ENCODE peak calls at places on chromosomes 16 and 17, in seven cellular contexts. X, W, M, O, J, N and I are unnamed samples.

GRCh38 chr16:85190572-85190971 is 78.3 kb upstream of the CIBAR2 start:
- DNase-seq in M (no peak), X (no peak), W (no peak), O (no peak), N (no peak), J (no peak), I (no peak)

GRCh38 chr16:73025111-73025505 is 22.8 kb downstream of the ZFHX3 start:
- DNase-seq in O (no peak), X (peak; percentile 74), J (no peak), M (no peak), W (no peak), N (no peak), I (no peak)

GRCh38 chr16:67026570-67026969 is 2.4 kb upstream of the CBFB start:
- DNase-seq in X (peak; percentile 34), J (no peak), W (no peak), O (peak; percentile 12), M (no peak), N (no peak), I (no peak)

GRCh38 chr17:78049609-78050008 is 78.9 kb downstream of the TMC6 start:
- DNase-seq in M (no peak), X (no peak), J (no peak), W (no peak), O (no peak), N (no peak), I (no peak)

GRCh38 chr17:78241277-78242023 is 10.0 kb downstream of the TMEM235 start:
- DNase-seq in O (no peak), J (no peak), M (peak; percentile 96), W (no peak), X (no peak), N (no peak), I (peak; percentile 22)

GRCh38 chr17:42530952-42531454 is 5.0 kb upstream of the NAGLU start:
- DNase-seq in J (no peak), O (no peak), X (no peak), N (no peak), W (no peak), M (peak; percentile 99), I (no peak)

GRCh38 chr16:88344411-88345030 is 38.2 kb upstream of the ZNF469 start:
- DNase-seq in X (no peak), O (no peak), M (no peak), W (no peak), N (no peak), J (no peak), I (no peak)

GRCh38 chr17:82399601-82400101 is 18.5 kb upstream of the HEXD start:
- DNase-seq in W (no peak), N (no peak), M (no peak), O (no peak), J (no peak), X (no peak), I (no peak)

GRCh38 chr16:35631261-35631945 is 2172.0 kb downstream of the TP53TG3F start:
- DNase-seq in W (no peak), O (no peak), N (no peak), J (no peak), X (no peak), M (no peak), I (no peak)

GRCh38 chr17:42519546-42520444 is 16.2 kb upstream of the NAGLU start:
- DNase-seq in W (peak; percentile 77), J (peak; percentile 85), M (peak; percentile 90), N (no peak), X (peak; percentile 99), O (peak; percentile 76), I (peak; percentile 82)

GRCh38 chr17:2058521-2059124 is 3.7 kb downstream of the HIC1 start:
- DNase-seq in W (peak; percentile 88), N (peak; percentile 70), X (peak; percentile 92), M (no peak), J (peak; percentile 89), O (peak; percentile 96), I (peak; percentile 88)

GRCh38 chr17:29069526-29070041 is 26.6 kb downstream of the PIPOX start:
- DNase-seq in O (no peak), J (no peak), M (no peak), W (no peak), N (no peak), X (no peak), I (no peak)

GRCh38 chr17:21286771-21287702 is 2.5 kb downstream of the MAP2K3 start:
- DNase-seq in W (peak; percentile 88), M (peak; percentile 33), J (peak; percentile 81), O (peak; percentile 90), N (no peak), X (no peak), I (peak; percentile 46)

GRCh38 chr17:67246648-67247415 is 1.8 kb upstream of the HELZ start:
- DNase-seq in W (peak; percentile 78), M (peak; percentile 97), N (no peak), O (peak; percentile 75), J (peak; percentile 76), X (no peak), I (peak; percentile 37)

GRCh38 chr16:30526137-30526822 is at the start of gene ZNF768:
- DNase-seq in M (peak; percentile 38), N (peak; percentile 72), O (peak; percentile 95), W (no peak), X (peak; percentile 79), J (peak; percentile 46), I (no peak)

GRCh38 chr16:83704656-83705055 is 103.1 kb upstream of the HSBP1 start:
- DNase-seq in M (no peak), O (no peak), N (no peak), X (no peak), J (no peak), W (no peak), I (no peak)

GRCh38 chr16:10080031-10080772 is 102.0 kb downstream of the GRIN2A start:
- DNase-seq in M (no peak), J (no peak), N (no peak), X (peak; percentile 73), O (no peak), W (peak; percentile 70), I (no peak)

GRCh38 chr17:36901506-36901905 is 35.8 kb upstream of the LHX1 start:
- DNase-seq in N (no peak), O (no peak), X (no peak), M (peak; percentile 16), J (no peak), W (no peak), I (no peak)

GRCh38 chr17:82008258-82008940 is 14.3 kb downstream of the CENPX start:
- DNase-seq in N (no peak), J (no peak), M (no peak), O (no peak), W (no peak), X (no peak), I (no peak)

DNA sequence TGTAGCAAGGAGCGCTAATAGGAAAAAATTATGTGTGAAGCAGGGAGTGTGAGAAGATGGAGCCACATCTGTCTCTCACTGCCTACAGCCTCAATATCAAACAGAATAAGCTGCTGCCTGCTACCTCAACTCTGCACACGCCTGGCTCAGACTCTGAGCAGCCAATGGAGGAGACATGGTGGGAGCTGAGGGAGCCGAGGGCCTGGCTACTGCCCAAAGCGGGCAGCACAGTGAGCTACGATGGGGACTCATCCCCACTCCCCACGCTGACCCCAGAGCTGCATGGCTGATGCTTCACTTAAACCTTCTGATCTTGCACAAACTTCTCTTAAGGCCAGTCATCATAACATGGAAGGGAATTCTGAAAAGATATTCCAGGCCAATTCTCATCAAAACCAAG is 11.1 kb upstream of the FLYWCH2 start:
- DNase-seq in X (no peak), J (no peak), M (no peak), O (no peak), N (no peak), W (no peak), I (no peak)
- TF ChIP-seq POLR2A in X (no peak), J (no peak), M (no peak), O (no peak), N (no peak), W (no peak), I (no peak)

DNA sequence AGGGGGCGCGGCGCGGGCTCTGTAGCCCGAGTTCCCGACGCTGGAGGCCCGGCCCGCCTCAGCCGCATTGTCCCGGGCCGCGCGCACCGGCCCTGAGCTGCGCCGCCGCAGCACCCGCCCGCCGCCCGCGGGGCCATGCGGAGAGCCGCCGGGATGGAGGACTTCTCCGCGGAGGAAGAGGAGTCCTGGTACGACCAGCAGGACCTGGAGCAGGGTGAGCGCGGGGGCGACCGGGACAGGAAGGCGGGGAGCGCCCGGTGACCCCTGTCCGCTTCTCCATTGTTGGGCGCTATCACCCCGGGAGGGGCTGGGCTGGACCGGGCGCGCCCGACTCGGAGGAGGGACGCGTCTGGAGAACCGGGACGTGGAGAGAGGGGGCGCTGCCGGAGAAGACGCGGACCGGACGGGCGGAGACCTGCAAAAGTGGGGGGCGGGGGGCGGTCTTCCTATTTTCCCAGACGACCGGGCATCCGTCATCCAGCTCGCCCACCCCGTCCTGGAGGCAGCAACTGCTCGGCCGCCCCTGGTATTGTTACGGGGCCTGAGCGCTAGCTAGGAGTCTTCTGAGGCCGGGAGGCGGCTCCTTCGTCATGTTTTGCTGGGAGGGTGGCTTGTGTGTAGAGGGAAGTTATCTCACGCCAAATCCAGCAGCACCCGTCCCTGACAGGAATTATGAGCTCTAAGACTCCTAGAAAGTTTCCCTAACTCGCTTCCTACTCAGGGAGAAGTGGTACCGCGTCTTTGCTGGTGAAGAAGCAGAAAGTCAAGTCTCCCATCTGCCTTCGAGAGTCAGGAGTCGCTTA is 678 bp downstream of the CDR2L start:
- DNase-seq in N (no peak), W (peak; percentile 74), J (peak; percentile 78), O (peak; percentile 85), M (no peak), X (peak; percentile 95), I (peak; percentile 68)
- TF ChIP-seq POLR2A in N (no peak), W (no peak), J (peak; percentile 47), O (no peak), M (no peak), X (peak; percentile 51), I (no peak)

GRCh38 chr17:44210342-44211192 is 8.9 kb downstream of the UBTF start:
- DNase-seq in W (peak; percentile 92), O (peak; percentile 99), M (no peak), J (peak; percentile 92), X (peak; percentile 96), N (peak; percentile 96), I (peak; percentile 95)
- TF ChIP-seq POLR2A in W (no peak), O (no peak), M (no peak), J (no peak), X (no peak), N (no peak), I (peak; percentile 49)

GRCh38 chr17:35847633-35848373 is 20.9 kb downstream of the HEATR9 start:
- DNase-seq in M (no peak), N (no peak), J (no peak), X (no peak), O (no peak), W (no peak), I (no peak)
- TF ChIP-seq POLR2A in M (no peak), N (peak; percentile 40), J (no peak), X (no peak), O (no peak), W (no peak), I (no peak)